ENCODE peak calls at places on chromosome 5, in six cellular contexts. M is HCT116, R is H1, P is GM12878, D is HepG2, Z is K562. G is an unnamed sample.

GRCh38 chr5:126561908-126562307 is 33.1 kb downstream of the ALDH7A1 start:
- DNase-seq in R (no peak), M (no peak), P (no peak), D (no peak), Z (no peak), G (no peak)

GRCh38 chr5:1762121-1762877 is 37.3 kb downstream of the MRPL36 start:
- DNase-seq in M (no peak), P (no peak), D (no peak), Z (no peak), R (peak), G (no peak)

GRCh38 chr5:114665551-114665950 is 303.7 kb downstream of the KCNN2 start:
- DNase-seq in D (no peak), Z (no peak), R (no peak), M (no peak), P (no peak), G (no peak)

GRCh38 chr5:143717400-143717799 is 94.6 kb upstream of the HMHB1 start:
- DNase-seq in Z (no peak), R (no peak), P (no peak), D (no peak), M (no peak), G (no peak)

GRCh38 chr5:77971965-77972544 is 195.9 kb upstream of the TBCA start:
- DNase-seq in R (no peak), M (no peak), Z (no peak), P (no peak), D (no peak), G (no peak)

GRCh38 chr5:170774831-170775230 is 8.7 kb upstream of the GABRP start:
- DNase-seq in R (no peak), Z (peak), P (no peak), M (no peak), D (no peak), G (no peak)

GRCh38 chr5:116035123-116035522 is 2.9 kb downstream of the ARL14EPL start:
- DNase-seq in Z (no peak), M (no peak), P (no peak), D (no peak), R (no peak), G (no peak)

GRCh38 chr5:11504794-11505193 is 399.5 kb downstream of the CTNND2 start:
- DNase-seq in P (no peak), Z (no peak), D (no peak), M (no peak), R (no peak), G (no peak)

GRCh38 chr5:126858441-126858840 is 81.5 kb downstream of the LMNB1 start:
- DNase-seq in Z (no peak), P (no peak), R (peak), D (no peak), M (no peak), G (peak)

GRCh38 chr5:15243301-15244020 is 256.5 kb upstream of the FBXL7 start:
- DNase-seq in R (no peak), M (no peak), D (no peak), Z (no peak), P (no peak), G (no peak)

GRCh38 chr5:160448886-160449285 is 27.2 kb downstream of the PTTG1 start:
- DNase-seq in P (no peak), M (no peak), R (no peak), D (no peak), Z (no peak), G (no peak)

GRCh38 chr5:163569284-163569683 is 63.9 kb downstream of the MAT2B start:
- DNase-seq in R (no peak), P (no peak), D (no peak), Z (no peak), M (no peak), G (no peak)
- TF ChIP-seq ATF3 in R (no peak), P (no peak), D (no peak), Z (no peak), M (no peak), G (no peak)

GRCh38 chr5:151357792-151358191 is 10.4 kb upstream of the SLC36A2 start:
- DNase-seq in D (no peak), M (no peak), R (no peak), P (no peak), Z (no peak), G (no peak)
- TF ChIP-seq ATF3 in D (no peak), M (no peak), R (no peak), P (no peak), Z (no peak), G (no peak)

GRCh38 chr5:168282120-168282519 is 9.3 kb upstream of the WWC1 start:
- DNase-seq in P (no peak), Z (no peak), R (no peak), D (peak), M (no peak), G (no peak)
- TF ChIP-seq ATF3 in P (no peak), Z (no peak), R (no peak), D (no peak), M (no peak), G (no peak)

GRCh38 chr5:178394074-178394473 is 161.5 kb upstream of the PHYKPL start:
- DNase-seq in Z (no peak), P (no peak), D (no peak), R (peak), M (no peak), G (no peak)

GRCh38 chr5:178403956-178404600 is 171.5 kb upstream of the PHYKPL start:
- DNase-seq in M (no peak), P (no peak), Z (no peak), D (no peak), R (no peak), G (no peak)

GRCh38 chr5:178399723-178400115 is 167.1 kb upstream of the PHYKPL start:
- DNase-seq in D (no peak), M (no peak), Z (no peak), P (no peak), R (no peak), G (no peak)

GRCh38 chr5:178403351-178403750 is 170.7 kb upstream of the PHYKPL start:
- DNase-seq in M (no peak), P (no peak), R (no peak), Z (no peak), D (no peak), G (no peak)

DNA sequence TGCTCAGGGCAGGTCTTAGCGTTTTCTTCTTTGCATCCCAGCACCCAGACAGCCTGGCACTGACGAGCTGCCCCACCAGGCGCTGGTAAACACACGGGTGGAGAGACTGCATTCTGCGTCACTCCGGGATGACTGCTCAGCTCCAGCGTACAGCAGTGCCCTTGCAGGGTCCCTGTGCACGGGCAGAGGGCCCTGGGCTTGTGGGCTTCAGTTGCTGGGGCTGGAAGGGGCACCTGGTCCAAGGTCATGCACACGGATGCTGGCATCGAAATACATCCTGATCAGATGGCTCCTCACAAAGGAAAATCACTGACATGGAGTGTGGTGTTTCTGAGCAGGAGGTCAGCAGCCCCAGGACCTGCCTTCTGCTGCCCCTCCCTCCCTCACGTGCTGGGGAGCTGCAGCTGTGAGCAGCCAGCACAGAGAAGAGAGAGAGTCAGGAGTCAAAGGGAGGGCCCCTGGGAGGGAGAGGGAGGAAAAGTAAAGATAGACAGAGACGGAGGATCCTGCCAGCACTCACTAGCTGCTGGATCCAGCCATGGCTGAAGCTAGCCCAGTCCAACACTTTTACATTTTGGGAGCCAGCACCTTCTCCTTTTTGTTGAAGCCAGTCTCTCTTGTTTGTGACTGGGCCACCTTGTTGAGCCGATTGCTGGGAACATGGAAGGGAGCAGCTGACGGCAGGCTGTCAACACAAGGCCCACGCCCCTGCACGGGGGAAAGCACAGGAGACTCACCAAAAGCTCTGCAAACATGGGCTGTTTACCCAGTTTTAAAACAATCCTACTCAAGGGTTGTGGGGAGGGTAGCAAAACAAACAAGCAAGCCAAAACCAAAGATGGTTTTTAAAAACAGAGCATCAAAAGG is 166.5 kb upstream of the PHYKPL start:
- DNase-seq in P (no peak), M (no peak), Z (no peak), D (no peak), R (no peak), G (no peak)
- TF ChIP-seq ATF3 in P (no peak), M (no peak), Z (no peak), D (no peak), R (no peak), G (no peak)

GRCh38 chr5:19235101-19235584 is 752.9 kb downstream of the CDH18 start:
- DNase-seq in P (no peak), R (no peak), D (no peak), Z (no peak), M (no peak), G (no peak)

GRCh38 chr5:19241690-19242089 is 746.3 kb downstream of the CDH18 start:
- DNase-seq in R (no peak), P (no peak), Z (no peak), M (no peak), D (no peak), G (no peak)

GRCh38 chr5:19240150-19240549 is 747.9 kb downstream of the CDH18 start:
- DNase-seq in D (no peak), M (no peak), P (no peak), R (no peak), Z (no peak), G (no peak)
- TF ChIP-seq ATF3 in D (no peak), M (no peak), P (no peak), R (no peak), Z (no peak), G (no peak)

GRCh38 chr5:175624362-175624761 is 33.5 kb upstream of the HRH2 start:
- DNase-seq in M (no peak), P (no peak), R (no peak), D (no peak), Z (no peak), G (no peak)

GRCh38 chr5:175623086-175623485 is 34.8 kb upstream of the HRH2 start:
- DNase-seq in P (no peak), D (no peak), M (no peak), R (no peak), Z (no peak), G (no peak)

GRCh38 chr5:175620527-175620926 is 37.3 kb upstream of the HRH2 start:
- DNase-seq in P (no peak), M (no peak), R (no peak), Z (no peak), D (no peak), G (no peak)

GRCh38 chr5:175617447-175617846 is 40.4 kb upstream of the HRH2 start:
- DNase-seq in P (no peak), D (no peak), R (peak), Z (no peak), M (no peak), G (peak)

DNA sequence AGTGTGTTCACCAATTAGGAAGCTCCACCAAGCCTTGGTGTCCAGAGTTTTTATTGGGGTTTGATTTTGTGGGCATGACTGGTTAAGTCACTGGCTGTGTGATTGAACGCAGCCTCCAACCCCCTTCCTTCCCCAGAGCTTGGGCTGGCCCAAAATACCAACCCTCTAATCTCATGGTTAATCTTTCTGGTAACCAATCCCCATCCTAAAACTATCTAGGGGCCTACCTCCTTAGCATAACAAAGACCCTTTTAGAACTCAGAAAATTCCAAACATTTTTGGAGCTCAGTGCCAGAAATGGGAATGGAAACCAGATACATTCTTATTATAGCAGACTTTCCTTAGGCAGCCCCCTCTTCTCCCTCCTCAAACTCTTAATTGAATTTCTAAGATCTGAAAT is 35.9 kb upstream of the HRH2 start:
- DNase-seq in M (no peak), Z (no peak), D (no peak), R (no peak), P (no peak), G (no peak)
- TF ChIP-seq ATF3 in M (no peak), Z (no peak), D (no peak), R (no peak), P (no peak), G (no peak)

DNA sequence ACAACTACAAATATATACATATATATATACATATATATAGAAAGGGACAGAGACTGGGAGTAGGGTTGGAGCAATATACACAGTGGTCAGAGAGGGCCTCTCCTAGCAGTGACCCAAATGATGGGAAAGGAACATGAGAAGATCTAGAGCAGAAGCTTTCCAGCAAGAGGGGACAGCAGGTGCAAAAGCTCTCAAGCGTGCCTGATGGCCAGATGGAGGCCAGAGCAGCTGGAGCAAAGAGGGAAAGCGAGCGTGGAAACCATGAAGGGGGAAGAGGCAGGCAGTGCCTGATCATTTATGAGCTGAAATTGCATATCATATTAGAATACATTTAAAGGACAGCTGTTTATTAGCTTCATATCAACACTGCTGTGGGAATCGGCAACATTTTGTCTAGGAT is 7.6 kb upstream of the GRPEL2 start:
- DNase-seq in M (no peak), Z (no peak), R (no peak), P (no peak), D (no peak), G (no peak)
- TF ChIP-seq ATF3 in M (no peak), Z (no peak), R (no peak), P (no peak), D (no peak), G (no peak)

GRCh38 chr5:36068751-36069281 is 2.1 kb upstream of the UGT3A2 start:
- DNase-seq in R (no peak), P (no peak), M (no peak), D (no peak), Z (no peak), G (no peak)
- TF ChIP-seq ATF3 in R (no peak), P (no peak), M (no peak), D (no peak), Z (no peak), G (no peak)

GRCh38 chr5:81708889-81709288 is 42.0 kb downstream of the SSBP2 start:
- DNase-seq in M (no peak), D (no peak), P (no peak), Z (no peak), R (no peak), G (no peak)

GRCh38 chr5:81700166-81700565 is 50.7 kb downstream of the SSBP2 start:
- DNase-seq in D (no peak), R (no peak), Z (no peak), M (no peak), P (no peak), G (no peak)

GRCh38 chr5:81698806-81699205 is 52.1 kb downstream of the SSBP2 start:
- DNase-seq in R (no peak), P (no peak), M (no peak), Z (no peak), D (no peak), G (no peak)

GRCh38 chr5:81703840-81704239 is 47.1 kb downstream of the SSBP2 start:
- DNase-seq in R (no peak), M (no peak), Z (no peak), D (no peak), P (no peak), G (no peak)
- TF ChIP-seq ATF3 in R (no peak), M (no peak), Z (no peak), D (no peak), P (no peak), G (no peak)

GRCh38 chr5:68440666-68441065 is 225.1 kb downstream of the PIK3R1 start:
- DNase-seq in D (no peak), P (no peak), M (no peak), Z (no peak), R (no peak), G (no peak)

GRCh38 chr5:68443091-68443490 is 227.5 kb downstream of the PIK3R1 start:
- DNase-seq in R (no peak), Z (no peak), D (no peak), M (no peak), P (no peak), G (no peak)

GRCh38 chr5:68436686-68437520 is 221.3 kb downstream of the PIK3R1 start:
- DNase-seq in Z (no peak), M (no peak), D (no peak), P (no peak), R (no peak), G (no peak)

GRCh38 chr5:68441309-68441708 is 225.8 kb downstream of the PIK3R1 start:
- DNase-seq in P (no peak), M (no peak), Z (no peak), R (no peak), D (no peak), G (no peak)

GRCh38 chr5:68440255-68440654 is 224.7 kb downstream of the PIK3R1 start:
- DNase-seq in Z (no peak), D (no peak), M (no peak), P (no peak), R (no peak), G (no peak)
- TF ChIP-seq ATF3 in Z (no peak), D (no peak), M (no peak), P (no peak), R (no peak), G (no peak)

G was measured in WTC11.